ENCODE peak calls at places on chromosomes 6 and 20, in six cellular contexts. B is activated T-cell treated with anti-CD3 and anti-CD28 coated beads, Interleukin-2, amount 50 U/mL, for 1 hour; A is stimulated activated CD8-positive, alpha-beta memory T cell treated with anti-CD3 and anti-CD28 coated beads, Interleukin-7, amount 100 ng/mL, for 24 hours; V is cardiac septum; L is DMS153; G is SJSA1. M is an unnamed sample.

GRCh38 chr6:13528777-13529343 is 41.5 kb upstream of the GFOD1 start:
- DNase-seq in B (no peak), A (no peak), V (no peak), L (no peak), G (no peak), M (no peak)

GRCh38 chr6:27684264-27685211 is 211.6 kb upstream of the ZNF184 start:
- DNase-seq in B (peak), A (peak), V (no peak), L (peak), G (peak), M (no peak)

GRCh38 chr20:37266940-37267683 is 5.5 kb upstream of the GHRH start:
- DNase-seq in B (no peak), A (no peak), V (no peak), L (no peak), G (no peak), M (no peak)

GRCh38 chr6:98880486-98880885 is 46.1 kb downstream of the POU3F2 start:
- DNase-seq in B (no peak), A (no peak), V (no peak), L (peak), G (no peak), M (no peak)

GRCh38 chr20:49890651-49891361 is 24.5 kb downstream of the SPATA2 start:
- DNase-seq in B (no peak), A (no peak), V (no peak), L (no peak), G (no peak), M (no peak)

GRCh38 chr6:52595000-52595795 is 18.3 kb upstream of the TRAM2 start:
- DNase-seq in B (no peak), A (no peak), V (no peak), L (no peak), G (peak), M (no peak)

GRCh38 chr20:9071976-9072726 is 3.3 kb downstream of the PLCB4 start:
- DNase-seq in B (no peak), A (no peak), V (no peak), L (peak), G (no peak), M (no peak)

GRCh38 chr6:3850451-3851203 is 1.5 kb downstream of the FAM50B start:
- DNase-seq in B (peak), A (no peak), V (no peak), L (no peak), G (no peak), M (no peak)